ENCODE peak calls at places on chromosomes 2 and 18, in five cellular contexts. G, K, N, B and C are unnamed samples.

GRCh38 chr2:203534486-203535077 is 519 bp downstream of the RAPH1 start:
- DNase-seq in G (no peak), B (no peak), K (no peak), N (no peak), C (no peak)

GRCh38 chr2:66641685-66642084 is 206.8 kb downstream of the MEIS1 start:
- DNase-seq in N (no peak), K (no peak), G (no peak), B (no peak), C (no peak)

GRCh38 chr2:215435809-215436704 is at the start of gene FN1:
- DNase-seq in G (peak; percentile 99), N (no peak), K (peak; percentile 99), B (peak; percentile 99), C (peak; percentile 100)

GRCh38 chr18:13501896-13502295 is 224.5 kb downstream of the FAM210A start:
- DNase-seq in G (no peak), N (no peak), B (no peak), K (no peak), C (no peak)

GRCh38 chr2:217623513-217623912 is 379.3 kb downstream of the TNS1 start:
- DNase-seq in N (no peak), K (no peak), B (no peak), G (no peak), C (no peak)

GRCh38 chr2:157388827-157389226 is 55.1 kb downstream of the CYTIP start:
- DNase-seq in N (no peak), B (no peak), G (no peak), K (no peak), C (no peak)

GRCh38 chr2:16727256-16727655 is 61.6 kb upstream of the CYRIA start:
- DNase-seq in K (peak; percentile 29), N (no peak), B (peak; percentile 0), G (peak; percentile 58), C (peak; percentile 11)

GRCh38 chr18:13285874-13286273 is 67.3 kb downstream of the LDLRAD4 start:
- DNase-seq in N (no peak), G (no peak), K (no peak), B (no peak), C (no peak)

GRCh38 chr2:58535182-58535581 is 294.1 kb upstream of the FANCL start:
- DNase-seq in B (no peak), N (no peak), G (no peak), K (no peak), C (no peak)
- TF ChIP-seq CTCF in B (no peak), N (no peak), G (no peak), K (no peak), C (no peak)

GRCh38 chr2:128314026-128314347 is 4.7 kb downstream of the HS6ST1 start:
- DNase-seq in B (no peak), K (no peak), N (no peak), G (no peak), C (no peak)

GRCh38 chr2:128314348-128315121 is 4.1 kb downstream of the HS6ST1 start:
- DNase-seq in G (no peak), K (no peak), B (no peak), N (no peak), C (no peak)

GRCh38 chr2:128311755-128312341 is 6.8 kb downstream of the HS6ST1 start:
- DNase-seq in G (no peak), B (no peak), N (no peak), K (no peak), C (no peak)

GRCh38 chr2:128312411-128312810 is 6.3 kb downstream of the HS6ST1 start:
- DNase-seq in B (no peak), G (no peak), K (no peak), N (no peak), C (no peak)

GRCh38 chr2:128313076-128313836 is 5.4 kb downstream of the HS6ST1 start:
- DNase-seq in B (peak; percentile 46), N (no peak), K (peak; percentile 64), G (peak; percentile 60), C (no peak)
- H3K4me3 ChIP-seq in B (no peak overlapping the region), N (no peak overlapping the region), K (no peak overlapping the region), G (no peak overlapping the region), C (no peak overlapping the region)

GRCh38 chr2:140808211-140808610 is 1322.6 kb downstream of the LRP1B start:
- DNase-seq in N (no peak), G (no peak), B (no peak), K (no peak), C (no peak)

GRCh38 chr2:140804682-140805235 is 1326.1 kb downstream of the LRP1B start:
- DNase-seq in G (no peak), B (no peak), K (peak; percentile 28), N (no peak), C (no peak)

GRCh38 chr2:140814141-140814540 is 1316.7 kb downstream of the LRP1B start:
- DNase-seq in B (no peak), K (no peak), G (no peak), N (no peak), C (no peak)

GRCh38 chr2:140808816-140809215 is 1322.0 kb downstream of the LRP1B start:
- DNase-seq in B (no peak), K (no peak), N (no peak), G (peak; percentile 3), C (no peak)
- TF ChIP-seq CTCF in B (peak; percentile 19), K (no peak), N (no peak), G (peak; percentile 23), C (peak; percentile 26)

DNA sequence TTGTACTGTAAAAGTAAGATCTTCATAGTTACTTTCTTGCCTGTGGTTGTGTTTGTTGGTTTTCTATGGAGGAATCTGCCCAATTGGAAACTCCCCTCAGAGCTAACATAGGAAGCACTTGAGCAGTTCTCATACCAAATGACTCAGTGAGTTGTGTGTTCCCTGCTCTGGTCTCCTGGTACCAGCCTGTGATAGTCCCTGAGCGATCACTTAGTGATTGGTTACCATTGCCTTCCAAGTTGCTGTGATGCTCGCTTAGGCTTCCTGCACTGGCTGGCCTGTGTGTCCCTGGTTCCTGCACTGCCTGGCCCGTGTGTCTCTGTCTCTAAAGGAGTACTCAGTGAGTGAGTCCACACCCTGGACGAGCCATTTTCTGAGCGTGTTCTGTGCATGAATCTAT is 133.0 kb downstream of the MAP4K4 start:
- DNase-seq in B (peak; percentile 40), G (peak; percentile 60), N (no peak), K (peak; percentile 67), C (peak; percentile 75)
- H3K4me3 ChIP-seq in B (no peak overlapping the region), G (no peak overlapping the region), N (no peak overlapping the region), K (no peak overlapping the region), C (no peak overlapping the region)

GRCh38 chr2:127275789-127276188 is 18.2 kb downstream of the ERCC3 start:
- DNase-seq in B (no peak), G (no peak), N (no peak), K (no peak), C (no peak)

GRCh38 chr2:127275356-127275755 is 18.6 kb downstream of the ERCC3 start:
- DNase-seq in N (no peak), G (no peak), B (no peak), K (no peak), C (no peak)

DNA sequence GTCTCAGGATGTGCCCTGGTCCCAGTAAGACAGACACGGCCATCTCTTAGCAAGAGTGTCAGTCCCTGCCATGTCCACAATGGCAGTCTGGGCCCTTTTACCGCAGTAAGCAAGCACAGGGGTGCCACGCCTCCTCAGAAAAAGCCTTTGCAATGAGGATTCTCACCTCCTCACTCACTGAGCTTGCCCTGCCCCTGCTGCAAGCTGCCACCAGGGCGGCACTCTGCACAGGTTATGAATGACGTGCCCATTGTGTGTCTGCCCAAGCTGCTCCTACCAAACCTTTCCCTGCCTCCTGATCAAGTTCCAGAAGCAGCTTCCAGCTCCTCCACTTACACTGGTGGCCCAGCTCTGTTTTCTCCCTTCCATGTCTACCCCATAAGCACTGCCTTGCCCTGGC is 23.3 kb downstream of the ERCC3 start:
- DNase-seq in B (no peak), K (no peak), G (no peak), N (no peak), C (no peak)
- TF ChIP-seq CTCF in B (no peak), K (no peak), G (no peak), N (peak; percentile 45), C (no peak)

DNA sequence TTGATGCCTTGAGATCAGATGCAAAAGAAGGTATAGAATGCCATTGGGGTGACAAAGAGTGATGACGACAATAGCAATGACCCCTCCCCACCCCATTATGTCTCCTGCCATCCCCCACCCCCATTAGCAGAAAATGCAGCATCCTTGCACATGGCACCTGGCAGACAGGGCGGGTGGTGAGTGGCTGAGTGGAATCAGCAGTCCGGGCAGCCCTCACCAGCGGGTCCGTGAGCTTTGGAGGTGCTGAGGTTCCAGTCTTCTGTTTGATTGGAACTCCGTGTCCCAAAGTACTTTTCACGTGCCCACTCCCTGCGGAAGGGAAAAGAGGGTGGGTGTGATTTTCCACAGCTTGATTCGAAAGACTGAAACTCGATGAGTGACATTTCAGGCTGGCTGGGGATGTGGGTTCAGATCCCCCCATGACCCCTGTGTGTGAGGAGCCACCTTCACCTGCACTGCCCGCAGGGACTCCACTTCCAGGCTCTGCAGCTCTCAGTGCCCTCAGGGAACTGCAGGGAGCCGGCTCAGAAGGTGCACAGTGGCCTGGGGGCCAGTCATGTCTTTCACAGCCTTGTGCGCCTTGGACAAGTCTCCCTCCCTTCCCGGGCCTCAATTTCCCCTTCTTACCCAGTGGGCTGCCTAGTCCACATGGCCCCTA is 130.9 kb downstream of the GLI2 start:
- DNase-seq in N (no peak), G (no peak), B (no peak), K (no peak), C (no peak)
- H3K4me3 ChIP-seq in N (no peak overlapping the region), G (peak overlapping the region; percentile 50), B (peak overlapping the region; percentile 49), K (peak overlapping the region; percentile 28), C (no peak overlapping the region)

DNA sequence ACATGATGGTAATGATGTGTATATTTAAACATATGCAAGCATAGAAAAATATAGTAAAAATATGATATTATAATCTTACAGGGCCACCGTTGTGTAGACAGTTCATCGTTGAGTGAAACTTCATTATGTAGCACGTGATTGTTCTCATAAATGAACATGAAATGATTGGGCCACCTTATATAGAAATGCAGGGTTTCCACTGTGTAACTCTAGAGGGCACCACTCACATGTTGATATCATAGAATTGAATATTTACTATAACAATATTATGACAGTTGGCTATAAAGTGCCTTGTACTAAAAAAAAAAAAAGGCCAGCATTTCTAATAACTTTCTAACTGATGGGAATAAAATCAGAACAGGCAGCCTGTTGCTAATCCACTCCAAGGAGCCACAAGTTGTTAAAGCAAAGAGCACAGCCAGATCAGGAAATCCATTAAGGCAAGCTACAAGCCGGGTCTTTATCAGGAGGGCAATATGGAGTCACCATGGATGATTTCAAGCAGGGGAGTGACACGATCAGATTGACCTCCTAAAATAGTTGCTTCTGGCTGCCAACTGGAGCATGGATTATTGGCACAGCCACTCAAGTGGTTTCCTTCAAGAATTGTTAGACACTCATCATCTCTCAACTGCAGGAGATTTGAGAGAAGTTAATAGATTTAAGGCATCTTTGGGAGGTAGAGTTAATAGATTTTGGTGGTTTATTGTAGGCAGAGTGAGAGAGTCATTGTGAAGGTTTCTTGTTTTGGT is 16.7 kb downstream of the IL1F10 start:
- DNase-seq in N (no peak), K (peak; percentile 20), G (peak; percentile 19), B (peak; percentile 44), C (peak; percentile 14)
- TF ChIP-seq CTCF in N (peak; percentile 39), K (peak; percentile 47), G (peak; percentile 51), B (peak; percentile 61), C (peak; percentile 43)

DNA sequence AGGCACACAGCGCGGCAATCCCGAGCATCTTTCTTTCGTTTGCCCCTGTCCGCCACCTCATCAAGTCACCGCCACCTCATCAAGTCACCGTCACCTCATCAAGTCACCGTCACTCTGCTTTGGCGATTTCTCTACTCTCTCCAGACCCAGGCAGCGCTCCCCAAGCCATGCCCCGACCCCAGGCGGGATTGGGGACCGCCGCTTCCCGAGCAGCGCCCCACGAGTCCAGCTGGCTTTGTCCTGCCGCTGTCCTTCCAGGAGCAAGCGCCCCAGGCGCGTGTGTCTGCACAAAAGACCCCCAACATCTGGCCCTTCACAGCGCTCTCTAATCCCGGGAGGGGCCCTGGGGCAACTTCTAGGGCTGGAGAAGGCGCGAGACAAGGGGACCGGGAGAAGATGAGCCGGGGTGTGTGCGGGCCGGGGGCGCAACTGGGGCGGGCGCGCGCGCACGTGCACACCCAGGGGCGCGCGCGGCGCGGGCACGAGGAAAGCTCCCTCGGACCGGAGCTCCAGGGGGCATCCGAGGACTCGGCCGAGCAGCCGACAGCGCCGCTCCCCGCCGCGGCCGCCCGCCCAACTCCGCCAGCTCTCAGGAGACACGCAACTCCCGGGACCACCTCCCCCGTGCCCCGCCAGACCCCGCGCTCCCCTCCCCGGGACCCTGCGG is 630 bp upstream of the RNF152 start:
- DNase-seq in K (peak; percentile 30), G (peak; percentile 52), B (peak; percentile 34), N (no peak), C (peak; percentile 45)
- H3K4me3 ChIP-seq in K (peak overlapping the region; percentile 64), G (peak overlapping the region; percentile 79), B (peak overlapping the region; percentile 87), N (peak overlapping the region; percentile 68), C (peak overlapping the region; percentile 79)